ENCODE peak calls at places on chromosomes 6 and 20, in ten cellular contexts. G is cerebellar nuclear complex, N is mesothelial cell of epicardium, V is stomach, A is COLO829, D is AG08395, I is body of pancreas, B is AG20443, T is adipocyte, Z is DND-41. M is an unnamed sample.

GRCh38 chr20:60482609-60483008 is 524.4 kb downstream of the CDH26 start:
- DNase-seq in N (no peak), B (no peak), T (no peak), A (peak; percentile 88), V (no peak), D (no peak), I (no peak), G (no peak), Z (no peak), M (no peak)

GRCh38 chr6:133827766-133828165 is 61.1 kb upstream of the TCF21 start:
- DNase-seq in Z (no peak), V (no peak), N (no peak), B (no peak), T (no peak), G (no peak), A (no peak), D (no peak), I (no peak), M (peak; percentile 71)

GRCh38 chr6:99945995-99946394 is 48.0 kb downstream of the MCHR2 start:
- DNase-seq in I (peak; percentile 65), D (no peak), N (no peak), A (no peak), T (no peak), G (no peak), V (no peak), Z (no peak), B (no peak), M (no peak)

GRCh38 chr6:75525682-75526081 is 32.1 kb upstream of the FILIP1 start:
- DNase-seq in A (no peak), B (no peak), V (no peak), G (no peak), D (no peak), Z (no peak), T (no peak), I (no peak), N (no peak), M (no peak)

GRCh38 chr6:161162722-161163121 is 111.1 kb downstream of the AGPAT4 start:
- DNase-seq in N (no peak), A (no peak), T (no peak), G (no peak), D (no peak), Z (no peak), B (no peak), V (no peak), I (no peak), M (no peak)

GRCh38 chr6:113565306-113565705 is 291.8 kb upstream of the MARCKS start:
- DNase-seq in T (peak; percentile 49), B (no peak), V (no peak), I (no peak), N (no peak), A (no peak), Z (no peak), D (no peak), G (no peak), M (peak; percentile 43)

GRCh38 chr6:128310061-128310460 is 210.3 kb downstream of the PTPRK start:
- DNase-seq in I (no peak), G (no peak), Z (no peak), T (no peak), N (no peak), V (no peak), D (no peak), A (no peak), B (no peak), M (no peak)

GRCh38 chr20:57991211-57991841 is 237.1 kb downstream of the ANKRD60 start:
- DNase-seq in V (no peak), G (no peak), A (peak; percentile 67), D (peak; percentile 93), T (peak; percentile 94), B (peak; percentile 95), I (no peak), N (no peak), Z (no peak), M (peak; percentile 92)

GRCh38 chr6:7991992-7992815 is 72.0 kb downstream of the BLOC1S5 start:
- DNase-seq in Z (no peak), T (peak; percentile 68), D (peak; percentile 82), N (peak; percentile 44), G (no peak), B (peak; percentile 83), I (no peak), A (peak; percentile 83), V (no peak), M (peak; percentile 80)

GRCh38 chr6:79307321-79308036 is 73.0 kb upstream of the HMGN3 start:
- DNase-seq in T (no peak), N (no peak), B (no peak), V (no peak), D (no peak), Z (no peak), A (no peak), G (no peak), I (peak; percentile 42), M (no peak)

GRCh38 chr20:32474967-32475819 is 109.9 kb downstream of the NOL4L start:
- DNase-seq in B (peak; percentile 99), T (peak; percentile 95), V (peak; percentile 90), A (peak; percentile 97), I (peak; percentile 89), Z (no peak), D (peak; percentile 99), G (no peak), N (peak; percentile 90), M (peak; percentile 90)

GRCh38 chr6:5471637-5472430 is 210.5 kb downstream of the FARS2 start:
- DNase-seq in I (no peak), V (no peak), D (no peak), G (no peak), B (no peak), A (no peak), T (no peak), N (no peak), Z (no peak), M (no peak)

GRCh38 chr6:142822882-142823578 is 121.9 kb downstream of the HIVEP2 start:
- DNase-seq in G (no peak), A (peak; percentile 45), I (no peak), D (no peak), Z (peak; percentile 32), N (no peak), T (no peak), B (no peak), V (no peak), M (no peak)

GRCh38 chr6:132763269-132763668 is 5.6 kb upstream of the VNN2 start:
- DNase-seq in Z (peak; percentile 57), B (peak; percentile 7), A (no peak), N (no peak), V (no peak), I (no peak), G (no peak), T (no peak), D (no peak), M (no peak)

GRCh38 chr6:69914015-69914485 is 47.7 kb downstream of the COL19A1 start:
- DNase-seq in N (no peak), I (no peak), A (no peak), Z (no peak), G (no peak), B (no peak), D (no peak), V (no peak), T (no peak), M (no peak)

GRCh38 chr6:156013155-156013554 is 557.5 kb upstream of the NOX3 start:
- DNase-seq in I (no peak), V (no peak), B (no peak), A (no peak), Z (no peak), T (no peak), D (no peak), G (no peak), N (no peak), M (no peak)

GRCh38 chr6:31615748-31616147 is 714 bp downstream of the AIF1 start:
- DNase-seq in N (no peak), I (no peak), G (no peak), B (no peak), V (no peak), A (no peak), D (no peak), T (no peak), Z (peak; percentile 83), M (no peak)

GRCh38 chr20:57476073-57476526 is 48.8 kb downstream of the CTCFL start:
- DNase-seq in Z (no peak), D (no peak), I (no peak), B (no peak), T (no peak), N (no peak), G (no peak), V (no peak), A (no peak), M (no peak)

GRCh38 chr6:85676086-85676729 is 33.5 kb upstream of the SYNCRIP start:
- DNase-seq in B (no peak), I (no peak), G (no peak), Z (no peak), N (no peak), D (no peak), T (peak; percentile 51), A (no peak), V (no peak), M (peak; percentile 47)

GRCh38 chr20:10319855-10320254 is 101.2 kb downstream of the SNAP25 start:
- DNase-seq in N (no peak), A (no peak), B (no peak), T (no peak), G (no peak), I (no peak), D (no peak), Z (no peak), V (no peak), M (no peak)

GRCh38 chr20:41165001-41165882 is 27.9 kb downstream of the PLCG1 start:
- DNase-seq in A (no peak), B (no peak), G (no peak), I (no peak), D (no peak), T (no peak), V (no peak), Z (no peak), N (no peak), M (no peak)

GRCh38 chr6:57040011-57040410 is 6.5 kb upstream of the KIAA1586 start:
- DNase-seq in D (no peak), I (no peak), G (no peak), V (no peak), Z (no peak), B (no peak), A (no peak), T (no peak), N (no peak), M (no peak)

GRCh38 chr6:41302638-41303037 is 16.2 kb upstream of the TREM1 start:
- DNase-seq in B (no peak), D (no peak), N (no peak), A (no peak), V (no peak), Z (no peak), I (no peak), G (no peak), T (no peak), M (no peak)

GRCh38 chr6:1485678-1486077 is 96.3 kb downstream of the FOXF2 start:
- DNase-seq in N (no peak), I (no peak), T (peak; percentile 87), V (no peak), B (peak; percentile 89), G (no peak), Z (no peak), D (peak; percentile 91), A (peak; percentile 86), M (peak; percentile 80)

GRCh38 chr20:44959082-44959895 is 908 bp downstream of the TOMM34 start:
- DNase-seq in T (peak; percentile 81), A (peak; percentile 77), N (peak; percentile 49), D (peak; percentile 37), I (no peak), V (no peak), G (no peak), B (peak; percentile 44), Z (peak; percentile 55), M (peak; percentile 58)

GRCh38 chr20:38432292-38432691 is 2.8 kb downstream of the SNHG17 start:
- DNase-seq in V (no peak), D (no peak), N (no peak), I (no peak), B (no peak), A (no peak), G (no peak), Z (no peak), T (no peak), M (no peak)

GRCh38 chr20:12237772-12238171 is 320.1 kb downstream of the BTBD3 start:
- DNase-seq in Z (no peak), A (peak; percentile 91), D (peak; percentile 68), G (no peak), I (no peak), T (peak; percentile 32), B (peak; percentile 60), N (no peak), V (no peak), M (peak; percentile 45)

GRCh38 chr6:36334832-36335459 is 1.7 kb downstream of the BNIP5 start:
- DNase-seq in N (no peak), Z (no peak), I (peak; percentile 54), G (no peak), V (peak; percentile 50), T (no peak), B (no peak), D (no peak), A (no peak), M (no peak)

M was measured in AG10803.